ENCODE peak calls at places on chromosome 11, in nine cellular contexts. One of them, this sample, is unnamed.

GRCh38 chr11:78417888-78418583 is 416 bp upstream of the GAB2 start:
- DNase-seq in Panc1: no peak
- DNase-seq in left lung: peak; percentile 85
- DNase-seq in cardiac muscle cell: peak; percentile 91
- DNase-seq in foreskin fibroblast: peak; percentile 93
- DNase-seq in GM12865: peak; percentile 87
- DNase-seq in brain microvascular endothelial cell: peak; percentile 56
- DNase-seq in sigmoid colon: peak; percentile 89
- DNase-seq in fibroblast of mammary gland: peak; percentile 56
- DNase-seq in this sample: no peak

GRCh38 chr11:3855808-3856491 is 486 bp downstream of the STIM1 start:
- DNase-seq in Panc1: no peak
- DNase-seq in left lung: peak; percentile 59
- DNase-seq in cardiac muscle cell: peak; percentile 51
- DNase-seq in foreskin fibroblast: peak; percentile 63
- DNase-seq in GM12865: peak; percentile 63
- DNase-seq in brain microvascular endothelial cell: no peak
- DNase-seq in sigmoid colon: peak; percentile 79
- DNase-seq in fibroblast of mammary gland: no peak
- DNase-seq in this sample: no peak

GRCh38 chr11:26439854-26440253 is 107.9 kb downstream of the ANO3 start:
- DNase-seq in Panc1: no peak
- DNase-seq in left lung: no peak
- DNase-seq in cardiac muscle cell: no peak
- DNase-seq in foreskin fibroblast: no peak
- DNase-seq in GM12865: no peak
- DNase-seq in brain microvascular endothelial cell: no peak
- DNase-seq in sigmoid colon: no peak
- DNase-seq in fibroblast of mammary gland: no peak
- DNase-seq in this sample: no peak

GRCh38 chr11:127023991-127024390 is 23.4 kb upstream of the KIRREL3 start:
- DNase-seq in Panc1: no peak
- DNase-seq in left lung: no peak
- DNase-seq in cardiac muscle cell: no peak
- DNase-seq in foreskin fibroblast: no peak
- DNase-seq in GM12865: no peak
- DNase-seq in brain microvascular endothelial cell: no peak
- DNase-seq in sigmoid colon: no peak
- DNase-seq in fibroblast of mammary gland: no peak
- DNase-seq in this sample: no peak

GRCh38 chr11:86201371-86201770 is 43.2 kb upstream of the EED start:
- DNase-seq in Panc1: no peak
- DNase-seq in left lung: no peak
- DNase-seq in cardiac muscle cell: no peak
- DNase-seq in foreskin fibroblast: no peak
- DNase-seq in GM12865: peak; percentile 19
- DNase-seq in brain microvascular endothelial cell: no peak
- DNase-seq in sigmoid colon: no peak
- DNase-seq in fibroblast of mammary gland: no peak
- DNase-seq in this sample: no peak

GRCh38 chr11:112113539-112114457 is 27.1 kb downstream of the SDHD start:
- DNase-seq in Panc1: no peak
- DNase-seq in left lung: no peak
- DNase-seq in cardiac muscle cell: peak; percentile 76
- DNase-seq in foreskin fibroblast: peak; percentile 73
- DNase-seq in GM12865: peak; percentile 51
- DNase-seq in brain microvascular endothelial cell: peak; percentile 31
- DNase-seq in sigmoid colon: no peak
- DNase-seq in fibroblast of mammary gland: peak; percentile 70
- DNase-seq in this sample: peak; percentile 23

GRCh38 chr11:94740975-94741707 is 27.0 kb upstream of the AMOTL1 start:
- DNase-seq in Panc1: peak; percentile 59
- DNase-seq in left lung: no peak
- DNase-seq in cardiac muscle cell: peak; percentile 30
- DNase-seq in foreskin fibroblast: peak; percentile 74
- DNase-seq in GM12865: peak; percentile 4
- DNase-seq in brain microvascular endothelial cell: peak; percentile 44
- DNase-seq in sigmoid colon: peak; percentile 74
- DNase-seq in fibroblast of mammary gland: peak; percentile 63
- DNase-seq in this sample: no peak

GRCh38 chr11:85826096-85826855 is 15.3 kb upstream of the SYTL2 start:
- DNase-seq in Panc1: no peak
- DNase-seq in left lung: no peak
- DNase-seq in cardiac muscle cell: peak; percentile 17
- DNase-seq in foreskin fibroblast: peak; percentile 73
- DNase-seq in GM12865: peak; percentile 19
- DNase-seq in brain microvascular endothelial cell: peak; percentile 40
- DNase-seq in sigmoid colon: no peak
- DNase-seq in fibroblast of mammary gland: peak; percentile 60
- DNase-seq in this sample: no peak

GRCh38 chr11:103091441-103091809 is 535 bp downstream of the DCUN1D5 start:
- DNase-seq in Panc1: no peak
- DNase-seq in left lung: peak; percentile 62
- DNase-seq in cardiac muscle cell: peak; percentile 69
- DNase-seq in foreskin fibroblast: peak; percentile 58
- DNase-seq in GM12865: peak; percentile 59
- DNase-seq in brain microvascular endothelial cell: peak; percentile 37
- DNase-seq in sigmoid colon: peak; percentile 74
- DNase-seq in fibroblast of mammary gland: peak; percentile 40
- DNase-seq in this sample: no peak

GRCh38 chr11:57237204-57237681 is at the start of gene APLNR:
- DNase-seq in Panc1: no peak
- DNase-seq in left lung: no peak
- DNase-seq in cardiac muscle cell: peak; percentile 52
- DNase-seq in foreskin fibroblast: no peak
- DNase-seq in GM12865: no peak
- DNase-seq in brain microvascular endothelial cell: no peak
- DNase-seq in sigmoid colon: no peak
- DNase-seq in fibroblast of mammary gland: no peak
- DNase-seq in this sample: no peak

GRCh38 chr11:1005913-1006312 is 30.6 kb downstream of the MUC6 start:
- DNase-seq in Panc1: no peak
- DNase-seq in left lung: no peak
- DNase-seq in cardiac muscle cell: no peak
- DNase-seq in foreskin fibroblast: peak; percentile 43
- DNase-seq in GM12865: no peak
- DNase-seq in brain microvascular endothelial cell: no peak
- DNase-seq in sigmoid colon: peak; percentile 83
- DNase-seq in fibroblast of mammary gland: peak; percentile 20
- DNase-seq in this sample: no peak

GRCh38 chr11:82703796-82704195 is 29.9 kb downstream of the FAM181B start:
- DNase-seq in Panc1: no peak
- DNase-seq in left lung: no peak
- DNase-seq in cardiac muscle cell: no peak
- DNase-seq in foreskin fibroblast: no peak
- DNase-seq in GM12865: no peak
- DNase-seq in brain microvascular endothelial cell: no peak
- DNase-seq in sigmoid colon: no peak
- DNase-seq in fibroblast of mammary gland: no peak
- DNase-seq in this sample: no peak

GRCh38 chr11:72683782-72684200 is 9.6 kb upstream of the PDE2A start:
- DNase-seq in Panc1: peak; percentile 52
- DNase-seq in left lung: no peak
- DNase-seq in cardiac muscle cell: peak; percentile 76
- DNase-seq in foreskin fibroblast: peak; percentile 65
- DNase-seq in GM12865: peak; percentile 66
- DNase-seq in brain microvascular endothelial cell: peak; percentile 40
- DNase-seq in sigmoid colon: no peak
- DNase-seq in fibroblast of mammary gland: peak; percentile 38
- DNase-seq in this sample: no peak

GRCh38 chr11:75389276-75389605 is 10.1 kb upstream of the RPS3 start:
- DNase-seq in Panc1: no peak
- DNase-seq in left lung: no peak
- DNase-seq in cardiac muscle cell: no peak
- DNase-seq in foreskin fibroblast: no peak
- DNase-seq in GM12865: no peak
- DNase-seq in brain microvascular endothelial cell: no peak
- DNase-seq in sigmoid colon: peak; percentile 26
- DNase-seq in fibroblast of mammary gland: peak; percentile 38
- DNase-seq in this sample: no peak

GRCh38 chr11:111762981-111763643 is 3.1 kb downstream of the PPP2R1B start:
- DNase-seq in Panc1: no peak
- DNase-seq in left lung: no peak
- DNase-seq in cardiac muscle cell: no peak
- DNase-seq in foreskin fibroblast: peak; percentile 54
- DNase-seq in GM12865: no peak
- DNase-seq in brain microvascular endothelial cell: no peak
- DNase-seq in sigmoid colon: no peak
- DNase-seq in fibroblast of mammary gland: peak; percentile 27
- DNase-seq in this sample: no peak

GRCh38 chr11:16925495-16926065 is 88.6 kb downstream of the PLEKHA7 start:
- DNase-seq in Panc1: no peak
- DNase-seq in left lung: peak; percentile 49
- DNase-seq in cardiac muscle cell: peak; percentile 88
- DNase-seq in foreskin fibroblast: peak; percentile 63
- DNase-seq in GM12865: no peak
- DNase-seq in brain microvascular endothelial cell: peak; percentile 7
- DNase-seq in sigmoid colon: peak; percentile 66
- DNase-seq in fibroblast of mammary gland: no peak
- DNase-seq in this sample: no peak

GRCh38 chr11:95680169-95680929 is 109.2 kb downstream of the FAM76B start:
- DNase-seq in Panc1: no peak
- DNase-seq in left lung: no peak
- DNase-seq in cardiac muscle cell: no peak
- DNase-seq in foreskin fibroblast: peak; percentile 76
- DNase-seq in GM12865: peak; percentile 57
- DNase-seq in brain microvascular endothelial cell: peak; percentile 61
- DNase-seq in sigmoid colon: no peak
- DNase-seq in fibroblast of mammary gland: peak; percentile 78
- DNase-seq in this sample: peak; percentile 69

GRCh38 chr11:129591527-129591926 is 215.9 kb downstream of the BARX2 start:
- DNase-seq in Panc1: no peak
- DNase-seq in left lung: no peak
- DNase-seq in cardiac muscle cell: no peak
- DNase-seq in foreskin fibroblast: no peak
- DNase-seq in GM12865: no peak
- DNase-seq in brain microvascular endothelial cell: no peak
- DNase-seq in sigmoid colon: no peak
- DNase-seq in fibroblast of mammary gland: no peak
- DNase-seq in this sample: no peak

GRCh38 chr11:112485280-112485679 is 224.6 kb upstream of the PLET1 start:
- DNase-seq in Panc1: no peak
- DNase-seq in left lung: no peak
- DNase-seq in cardiac muscle cell: no peak
- DNase-seq in foreskin fibroblast: no peak
- DNase-seq in GM12865: peak; percentile 30
- DNase-seq in brain microvascular endothelial cell: no peak
- DNase-seq in sigmoid colon: no peak
- DNase-seq in fibroblast of mammary gland: no peak
- DNase-seq in this sample: no peak

GRCh38 chr11:7488681-7489080 is 3.4 kb downstream of the OLFML1 start:
- DNase-seq in Panc1: no peak
- DNase-seq in left lung: no peak
- DNase-seq in cardiac muscle cell: no peak
- DNase-seq in foreskin fibroblast: peak; percentile 77
- DNase-seq in GM12865: no peak
- DNase-seq in brain microvascular endothelial cell: no peak
- DNase-seq in sigmoid colon: no peak
- DNase-seq in fibroblast of mammary gland: no peak
- DNase-seq in this sample: no peak
- H3K4me3 ChIP-seq in Panc1: no peak overlapping the region
- H3K4me3 ChIP-seq in left lung: no peak overlapping the region
- H3K4me3 ChIP-seq in cardiac muscle cell: no peak overlapping the region
- H3K4me3 ChIP-seq in foreskin fibroblast: no peak overlapping the region
- H3K4me3 ChIP-seq in GM12865: no peak overlapping the region
- H3K4me3 ChIP-seq in brain microvascular endothelial cell: no peak overlapping the region
- H3K4me3 ChIP-seq in sigmoid colon: no peak overlapping the region
- H3K4me3 ChIP-seq in fibroblast of mammary gland: no peak overlapping the region
- H3K4me3 ChIP-seq in this sample: no peak overlapping the region

DNA sequence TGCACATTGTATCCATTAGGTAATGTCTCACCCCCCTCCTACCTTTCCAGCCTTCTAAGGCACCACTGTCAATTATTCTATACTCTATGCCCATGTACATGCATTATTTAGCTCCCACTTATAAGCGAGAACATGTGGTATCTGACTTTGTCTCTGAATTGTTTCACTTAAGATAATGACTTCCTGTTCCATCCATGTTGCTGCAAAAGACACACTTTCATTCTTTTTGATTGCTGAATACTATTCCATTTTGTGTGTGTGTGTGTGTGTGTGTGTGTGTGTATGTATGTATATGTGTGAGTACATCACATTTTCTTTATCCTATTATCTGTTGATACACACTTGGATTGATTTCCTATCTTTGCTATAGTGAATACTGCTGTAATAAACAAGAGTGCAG is 84.2 kb downstream of the PGR start:
- DNase-seq in Panc1: no peak
- DNase-seq in left lung: no peak
- DNase-seq in cardiac muscle cell: no peak
- DNase-seq in foreskin fibroblast: no peak
- DNase-seq in GM12865: no peak
- DNase-seq in brain microvascular endothelial cell: no peak
- DNase-seq in sigmoid colon: no peak
- DNase-seq in fibroblast of mammary gland: no peak
- DNase-seq in this sample: no peak
- TF ChIP-seq CTCF in Panc1: no peak
- TF ChIP-seq CTCF in left lung: no peak
- TF ChIP-seq CTCF in cardiac muscle cell: no peak
- TF ChIP-seq CTCF in foreskin fibroblast: no peak
- TF ChIP-seq CTCF in GM12865: no peak
- TF ChIP-seq CTCF in brain microvascular endothelial cell: no peak
- TF ChIP-seq CTCF in sigmoid colon: no peak
- TF ChIP-seq CTCF in fibroblast of mammary gland: no peak
- TF ChIP-seq CTCF in this sample: no peak

DNA sequence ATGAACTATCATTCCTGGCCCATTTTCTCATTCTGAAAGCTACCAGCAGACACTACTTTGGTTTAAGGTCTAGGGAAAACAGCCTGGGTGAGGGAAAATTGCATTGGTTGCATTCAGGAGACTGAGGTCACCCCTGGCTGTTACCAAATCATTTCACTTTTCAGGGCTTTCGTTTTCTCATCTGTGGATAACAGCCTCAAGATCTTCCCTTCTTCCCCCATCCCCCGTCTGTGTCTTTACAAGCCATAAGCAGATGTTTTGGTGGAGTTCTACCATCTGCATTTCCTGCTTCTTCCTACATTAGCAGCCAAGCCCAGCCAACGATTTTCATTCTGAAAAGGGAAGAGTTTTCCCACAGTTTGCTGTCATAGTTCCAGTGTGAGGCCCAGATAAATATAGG is 130.4 kb downstream of the HIPK3 start:
- DNase-seq in Panc1: no peak
- DNase-seq in left lung: no peak
- DNase-seq in cardiac muscle cell: no peak
- DNase-seq in foreskin fibroblast: peak; percentile 29
- DNase-seq in GM12865: peak; percentile 83
- DNase-seq in brain microvascular endothelial cell: no peak
- DNase-seq in sigmoid colon: no peak
- DNase-seq in fibroblast of mammary gland: no peak
- DNase-seq in this sample: no peak
- H3K4me3 ChIP-seq in Panc1: no peak overlapping the region
- H3K4me3 ChIP-seq in left lung: no peak overlapping the region
- H3K4me3 ChIP-seq in cardiac muscle cell: no peak overlapping the region
- H3K4me3 ChIP-seq in foreskin fibroblast: no peak overlapping the region
- H3K4me3 ChIP-seq in GM12865: peak overlapping the region; percentile 21
- H3K4me3 ChIP-seq in brain microvascular endothelial cell: no peak overlapping the region
- H3K4me3 ChIP-seq in sigmoid colon: no peak overlapping the region
- H3K4me3 ChIP-seq in fibroblast of mammary gland: no peak overlapping the region
- H3K4me3 ChIP-seq in this sample: no peak overlapping the region

DNA sequence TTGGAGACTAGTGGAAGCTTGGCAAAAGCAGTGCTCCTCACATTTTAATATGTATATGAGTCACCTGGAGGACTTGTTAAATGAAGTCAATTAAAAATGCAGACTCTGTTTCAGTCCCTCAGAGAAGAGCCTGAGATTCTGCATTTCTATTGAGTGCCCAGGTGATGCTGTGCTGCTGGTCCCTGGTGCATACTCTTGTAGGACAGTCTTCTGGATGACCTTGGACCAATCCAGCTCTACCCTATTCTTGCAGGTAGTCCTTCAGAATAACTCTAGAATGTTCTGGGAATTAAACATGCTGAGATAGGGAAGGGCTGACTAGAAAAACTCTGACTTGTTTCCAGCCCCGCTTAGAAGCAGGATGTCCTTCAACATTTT is 115.9 kb downstream of the CASP12 start:
- DNase-seq in Panc1: no peak
- DNase-seq in left lung: no peak
- DNase-seq in cardiac muscle cell: no peak
- DNase-seq in foreskin fibroblast: no peak
- DNase-seq in GM12865: no peak
- DNase-seq in brain microvascular endothelial cell: no peak
- DNase-seq in sigmoid colon: no peak
- DNase-seq in fibroblast of mammary gland: no peak
- DNase-seq in this sample: no peak
- TF ChIP-seq CTCF in Panc1: no peak
- TF ChIP-seq CTCF in left lung: no peak
- TF ChIP-seq CTCF in cardiac muscle cell: no peak
- TF ChIP-seq CTCF in foreskin fibroblast: no peak
- TF ChIP-seq CTCF in GM12865: no peak
- TF ChIP-seq CTCF in brain microvascular endothelial cell: no peak
- TF ChIP-seq CTCF in sigmoid colon: no peak
- TF ChIP-seq CTCF in fibroblast of mammary gland: no peak
- TF ChIP-seq CTCF in this sample: no peak